ENCODE peak calls at places on chromosomes 5 and 9, in seven cellular contexts. L, Q, A, N, G, F and Z are unnamed samples.

GRCh38 chr5:178236685-178237084 is 4.1 kb upstream of the PHYKPL start:
- DNase-seq in L (no peak), Q (no peak), A (no peak), N (no peak), G (no peak), F (no peak), Z (no peak)

GRCh38 chr5:36839479-36839878 is 37.1 kb upstream of the NIPBL start:
- DNase-seq in L (no peak), Q (no peak), A (no peak), N (no peak), G (peak), F (no peak), Z (no peak)

GRCh38 chr9:95459867-95460626 is 56.7 kb downstream of the PTCH1 start:
- DNase-seq in L (no peak), Q (peak), A (peak), N (no peak), G (no peak), F (no peak), Z (no peak)

GRCh38 chr9:126000256-126000655 is 253.1 kb downstream of the PBX3 start:
- DNase-seq in L (no peak), Q (no peak), A (no peak), N (no peak), G (no peak), F (no peak), Z (no peak)

GRCh38 chr9:69130456-69131441 is 43.3 kb upstream of the TJP2 start:
- DNase-seq in L (no peak), Q (peak), A (peak), N (no peak), G (peak), F (no peak), Z (peak)

GRCh38 chr9:121743441-121744001 is 92.1 kb downstream of the DAB2IP start:
- DNase-seq in L (peak), Q (peak), A (peak), N (no peak), G (peak), F (peak), Z (peak)

GRCh38 chr9:97807681-97808080 is 45.3 kb upstream of the FOXE1 start:
- DNase-seq in L (no peak), Q (no peak), A (no peak), N (no peak), G (no peak), F (peak), Z (no peak)

GRCh38 chr5:158013939-158014338 is 155.0 kb upstream of the CLINT1 start:
- DNase-seq in L (no peak), Q (peak), A (no peak), N (no peak), G (peak), F (peak), Z (peak)

GRCh38 chr9:92664394-92665152 is 5.4 kb downstream of the IPPK start:
- DNase-seq in L (no peak), Q (peak), A (peak), N (no peak), G (no peak), F (peak), Z (no peak)

GRCh38 chr5:167378894-167379723 is 912.3 kb upstream of the WWC1 start:
- DNase-seq in L (no peak), Q (no peak), A (no peak), N (no peak), G (no peak), F (peak), Z (no peak)

GRCh38 chr9:82010711-82011110 is 22.1 kb downstream of the SPATA31D1 start:
- DNase-seq in L (no peak), Q (no peak), A (no peak), N (no peak), G (no peak), F (no peak), Z (no peak)

GRCh38 chr9:35380619-35381018 is 109.3 kb upstream of the RUSC2 start:
- DNase-seq in L (no peak), Q (no peak), A (no peak), N (no peak), G (no peak), F (no peak), Z (no peak)

GRCh38 chr9:77014597-77015263 is 4.7 kb upstream of the FOXB2 start:
- DNase-seq in L (peak), Q (no peak), A (no peak), N (no peak), G (no peak), F (peak), Z (peak)

GRCh38 chr5:174533127-174533453 is 191.3 kb upstream of the MSX2 start:
- DNase-seq in L (no peak), Q (peak), A (peak), N (no peak), G (peak), F (no peak), Z (no peak)

GRCh38 chr9:27353405-27354229 is 56.7 kb upstream of the EQTN start:
- DNase-seq in L (peak), Q (no peak), A (no peak), N (no peak), G (no peak), F (peak), Z (no peak)

GRCh38 chr5:42650111-42650510 is 106.5 kb upstream of the CCDC152 start:
- DNase-seq in L (no peak), Q (no peak), A (no peak), N (no peak), G (no peak), F (no peak), Z (no peak)

GRCh38 chr5:179827684-179828083 is 7.0 kb downstream of the SQSTM1 start:
- DNase-seq in L (no peak), Q (peak), A (peak), N (no peak), G (peak), F (no peak), Z (no peak)

GRCh38 chr9:134055981-134056461 is 11.8 kb downstream of the BRD3 start:
- DNase-seq in L (no peak), Q (peak), A (no peak), N (no peak), G (peak), F (no peak), Z (no peak)

GRCh38 chr5:118698774-118699173 is 289.6 kb downstream of the DTWD2 start:
- DNase-seq in L (no peak), Q (no peak), A (no peak), N (peak), G (no peak), F (peak), Z (peak)

GRCh38 chr5:174535691-174536090 is 188.7 kb upstream of the MSX2 start:
- DNase-seq in L (peak), Q (peak), A (peak), N (no peak), G (peak), F (peak), Z (no peak)

GRCh38 chr5:106121972-106122605 is 1548.6 kb downstream of the EFNA5 start:
- DNase-seq in L (no peak), Q (peak), A (peak), N (no peak), G (peak), F (peak), Z (peak)

GRCh38 chr9:74499770-74500583 is 2.8 kb downstream of the RORB start:
- DNase-seq in L (peak), Q (no peak), A (no peak), N (no peak), G (no peak), F (peak), Z (peak)

GRCh38 chr9:123642291-123643278 is 286.6 kb downstream of the CRB2 start:
- DNase-seq in L (no peak), Q (peak), A (no peak), N (no peak), G (no peak), F (no peak), Z (no peak)

GRCh38 chr5:55160493-55161209 is 680 bp downstream of the GPX8 start:
- DNase-seq in L (no peak), Q (peak), A (peak), N (no peak), G (peak), F (peak), Z (peak)

GRCh38 chr5:53368516-53368915 is 111.9 kb upstream of the FST start:
- DNase-seq in L (no peak), Q (peak), A (peak), N (no peak), G (no peak), F (no peak), Z (no peak)

GRCh38 chr5:28548856-28549255 is 1510.5 kb upstream of the CDH9 start:
- DNase-seq in L (no peak), Q (no peak), A (no peak), N (no peak), G (no peak), F (no peak), Z (no peak)

GRCh38 chr5:137220523-137220927 is 278.6 kb downstream of the SPOCK1 start:
- DNase-seq in L (no peak), Q (peak), A (peak), N (peak), G (peak), F (peak), Z (peak)

GRCh38 chr5:179322071-179323025 is 22.9 kb downstream of the ADAMTS2 start:
- DNase-seq in L (no peak), Q (no peak), A (no peak), N (no peak), G (no peak), F (no peak), Z (no peak)

GRCh38 chr5:68225188-68225910 is 9.8 kb downstream of the PIK3R1 start:
- DNase-seq in L (no peak), Q (peak), A (peak), N (no peak), G (peak), F (no peak), Z (no peak)

DNA sequence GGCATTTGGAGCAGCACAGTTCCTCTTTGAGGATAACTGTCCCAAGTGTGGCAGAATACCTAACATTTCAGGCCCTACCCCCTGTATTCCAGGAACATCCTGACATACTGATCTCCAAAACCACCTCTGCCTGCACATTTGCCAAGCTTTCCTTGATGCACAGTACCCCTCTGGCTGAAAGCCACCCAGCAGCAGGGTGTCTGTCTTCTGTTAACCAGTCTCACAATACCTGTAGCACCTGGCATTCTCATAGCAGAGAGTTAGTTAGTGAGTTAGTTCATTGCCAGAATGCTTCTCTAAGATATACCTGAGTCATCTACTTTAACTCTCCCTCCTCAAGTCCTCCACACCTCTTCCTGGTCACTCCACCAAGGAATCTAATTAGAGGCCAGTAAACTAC is 46.1 kb upstream of the IL7R start:
- DNase-seq in L (no peak), Q (no peak), A (no peak), N (no peak), G (peak), F (no peak), Z (no peak)
- H3K27ac ChIP-seq in L (no peak), Q (no peak), A (no peak), N (no peak), G (no peak), F (no peak), Z (no peak)

DNA sequence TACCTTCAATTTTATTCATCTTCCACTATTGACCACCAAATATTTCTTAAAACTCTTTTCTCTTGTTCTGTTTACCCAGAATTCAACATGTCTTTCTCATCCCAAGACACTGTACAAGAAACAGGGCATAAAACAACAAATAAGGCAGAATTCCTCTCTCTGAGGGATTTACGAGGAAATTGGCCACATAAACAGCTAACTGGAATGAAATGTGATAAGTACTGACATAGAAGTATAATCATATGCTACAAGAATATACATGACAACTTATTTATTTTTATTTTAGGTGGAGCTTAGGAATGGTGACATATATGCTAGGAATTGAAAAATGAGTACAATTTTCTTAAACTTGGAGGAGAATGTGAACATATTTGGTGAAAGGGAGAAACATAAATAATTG is 48.8 kb upstream of the FBN2 start:
- DNase-seq in L (no peak), Q (peak), A (no peak), N (no peak), G (no peak), F (no peak), Z (no peak)
- H2BK5ac ChIP-seq in L (no peak), Q (peak), A (no peak), N (no peak), G (no peak), F (no peak), Z (no peak)

GRCh38 chr5:394671-395155 is 48.3 kb upstream of the EXOC3 start:
- DNase-seq in L (no peak), Q (no peak), A (no peak), N (no peak), G (peak), F (no peak), Z (peak)

GRCh38 chr5:395921-396714 is 46.9 kb upstream of the EXOC3 start:
- DNase-seq in L (no peak), Q (no peak), A (no peak), N (no peak), G (peak), F (no peak), Z (no peak)

GRCh38 chr5:398475-399295 is 44.3 kb upstream of the EXOC3 start:
- DNase-seq in L (no peak), Q (no peak), A (no peak), N (no peak), G (no peak), F (peak), Z (peak)

GRCh38 chr5:395156-395920 is 47.6 kb upstream of the EXOC3 start:
- DNase-seq in L (no peak), Q (peak), A (peak), N (no peak), G (peak), F (peak), Z (peak)

GRCh38 chr5:396715-397032 is 46.3 kb upstream of the EXOC3 start:
- DNase-seq in L (no peak), Q (no peak), A (no peak), N (no peak), G (no peak), F (no peak), Z (no peak)
- H3K27ac ChIP-seq in L (no peak), Q (peak), A (no peak), N (no peak), G (no peak), F (no peak), Z (no peak)

GRCh38 chr9:138051586-138052321 is 174.2 kb downstream of the CACNA1B start:
- DNase-seq in L (no peak), Q (no peak), A (no peak), N (no peak), G (no peak), F (no peak), Z (no peak)

GRCh38 chr9:138052322-138052615 is 174.7 kb downstream of the CACNA1B start:
- DNase-seq in L (no peak), Q (no peak), A (no peak), N (no peak), G (no peak), F (no peak), Z (no peak)

GRCh38 chr9:138053996-138054752 is 176.6 kb downstream of the CACNA1B start:
- DNase-seq in L (no peak), Q (no peak), A (no peak), N (no peak), G (no peak), F (no peak), Z (peak)

GRCh38 chr9:138053321-138053868 is 175.8 kb downstream of the CACNA1B start:
- DNase-seq in L (no peak), Q (no peak), A (no peak), N (no peak), G (no peak), F (peak), Z (peak)

GRCh38 chr9:138052635-138053320 is 175.2 kb downstream of the CACNA1B start:
- DNase-seq in L (no peak), Q (no peak), A (no peak), N (no peak), G (no peak), F (no peak), Z (no peak)
- H2BK5ac ChIP-seq in L (no peak), Q (no peak), A (no peak), N (peak), G (no peak), F (no peak), Z (no peak)

GRCh38 chr5:148343049-148343413 is 7.7 kb downstream of the SPINK9 start:
- DNase-seq in L (no peak), Q (no peak), A (no peak), N (no peak), G (peak), F (no peak), Z (no peak)
- H3K27ac ChIP-seq in L (no peak), Q (no peak), A (no peak), N (no peak), G (no peak), F (no peak), Z (no peak)

DNA sequence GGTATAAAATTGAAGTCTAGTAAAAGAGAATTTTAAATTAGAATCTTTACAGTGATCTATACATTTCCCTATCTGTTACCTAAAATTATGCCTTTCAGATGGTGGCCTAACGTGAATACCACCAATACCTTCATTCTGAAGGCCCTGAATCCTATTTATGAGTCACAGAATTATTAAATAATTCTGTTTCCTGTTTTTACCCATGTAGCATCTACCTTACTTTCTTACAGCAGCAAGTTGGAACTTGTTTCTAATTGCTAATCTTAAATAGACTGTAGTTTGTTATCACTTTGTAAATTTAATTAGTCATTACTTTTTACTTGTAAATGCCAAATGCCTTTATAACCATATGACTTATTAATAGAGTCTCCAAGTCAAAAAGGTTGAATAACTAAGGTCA is 135.0 kb downstream of the PDE4D start:
- DNase-seq in L (no peak), Q (no peak), A (no peak), N (no peak), G (no peak), F (no peak), Z (no peak)
- H2BK5ac ChIP-seq in L (no peak), Q (no peak), A (no peak), N (no peak), G (no peak), F (no peak), Z (no peak)

GRCh38 chr9:107980984-107981383 is 491.4 kb upstream of the KLF4 start:
- DNase-seq in L (no peak), Q (no peak), A (no peak), N (no peak), G (no peak), F (no peak), Z (no peak)
- H3K27ac ChIP-seq in L (no peak), Q (no peak), A (no peak), N (no peak), G (no peak), F (no peak), Z (no peak)